ENCODE peak calls at places on chromosomes 6 and 20, in four cellular contexts. One of them, this sample, is unnamed.

GRCh38 chr20:45470262-45470931 is 844 bp downstream of the WFDC2 start:
- DNase-seq in spleen: no peak
- DNase-seq in natural killer cell: no peak
- DNase-seq in Calu3: peak; percentile 81
- DNase-seq in this sample: no peak

GRCh38 chr20:2746636-2747265 is 53.7 kb downstream of the CPXM1 start:
- DNase-seq in spleen: peak; percentile 29
- DNase-seq in natural killer cell: no peak
- DNase-seq in Calu3: no peak
- DNase-seq in this sample: no peak

GRCh38 chr6:13708679-13709261 is 2.9 kb downstream of the RANBP9 start:
- DNase-seq in natural killer cell: no peak
- DNase-seq in Calu3: no peak
- DNase-seq in spleen: no peak
- DNase-seq in this sample: no peak

GRCh38 chr6:36752886-36753506 is 55.4 kb downstream of the RAB44 start:
- DNase-seq in natural killer cell: no peak
- DNase-seq in Calu3: no peak
- DNase-seq in spleen: peak; percentile 83
- DNase-seq in this sample: peak; percentile 71

GRCh38 chr6:104784884-104785283 is 74.8 kb downstream of the HACE1 start:
- DNase-seq in natural killer cell: no peak
- DNase-seq in spleen: no peak
- DNase-seq in Calu3: no peak
- DNase-seq in this sample: no peak

GRCh38 chr6:159766923-159767322 is 5.1 kb downstream of the ACAT2 start:
- DNase-seq in spleen: no peak
- DNase-seq in Calu3: no peak
- DNase-seq in natural killer cell: no peak
- DNase-seq in this sample: no peak

GRCh38 chr6:112014483-112014882 is 39.4 kb upstream of the CCN6 start:
- DNase-seq in Calu3: no peak
- DNase-seq in natural killer cell: no peak
- DNase-seq in spleen: no peak
- DNase-seq in this sample: no peak

GRCh38 chr6:148611213-148611612 is 135.6 kb upstream of the UST start:
- DNase-seq in spleen: no peak
- DNase-seq in Calu3: no peak
- DNase-seq in natural killer cell: no peak
- DNase-seq in this sample: peak; percentile 88

GRCh38 chr20:37421060-37421639 is 75.2 kb downstream of the SRC start:
- DNase-seq in spleen: no peak
- DNase-seq in Calu3: no peak
- DNase-seq in natural killer cell: no peak
- DNase-seq in this sample: no peak

GRCh38 chr20:45833030-45833882 is at the start of gene SNX21:
- DNase-seq in natural killer cell: peak; percentile 31
- DNase-seq in spleen: peak; percentile 92
- DNase-seq in Calu3: peak; percentile 86
- DNase-seq in this sample: peak; percentile 70

GRCh38 chr6:2376429-2377355 is 131.3 kb upstream of the GMDS start:
- DNase-seq in natural killer cell: no peak
- DNase-seq in spleen: no peak
- DNase-seq in Calu3: no peak
- DNase-seq in this sample: no peak

GRCh38 chr20:8018928-8019177 is 708 bp downstream of the TMX4 start:
- DNase-seq in natural killer cell: no peak
- DNase-seq in Calu3: no peak
- DNase-seq in spleen: no peak
- DNase-seq in this sample: no peak

GRCh38 chr6:19664050-19664449 is 173.1 kb upstream of the ID4 start:
- DNase-seq in Calu3: no peak
- DNase-seq in spleen: no peak
- DNase-seq in natural killer cell: no peak
- DNase-seq in this sample: no peak

GRCh38 chr6:31729979-31730630 is 1.0 kb upstream of the DDAH2 start:
- DNase-seq in spleen: peak; percentile 94
- DNase-seq in natural killer cell: peak; percentile 75
- DNase-seq in Calu3: peak; percentile 93
- DNase-seq in this sample: peak; percentile 58

GRCh38 chr6:95693108-95693507 is 115.8 kb downstream of the MANEA start:
- DNase-seq in spleen: no peak
- DNase-seq in natural killer cell: no peak
- DNase-seq in Calu3: peak; percentile 7
- DNase-seq in this sample: no peak

GRCh38 chr6:29447670-29448069 is 8.6 kb downstream of the OR10C1 start:
- DNase-seq in spleen: no peak
- DNase-seq in natural killer cell: no peak
- DNase-seq in Calu3: no peak
- DNase-seq in this sample: no peak

GRCh38 chr6:40350193-40350941 is 236.8 kb downstream of the LRFN2 start:
- DNase-seq in Calu3: no peak
- DNase-seq in spleen: no peak
- DNase-seq in natural killer cell: peak; percentile 4
- DNase-seq in this sample: no peak

DNA sequence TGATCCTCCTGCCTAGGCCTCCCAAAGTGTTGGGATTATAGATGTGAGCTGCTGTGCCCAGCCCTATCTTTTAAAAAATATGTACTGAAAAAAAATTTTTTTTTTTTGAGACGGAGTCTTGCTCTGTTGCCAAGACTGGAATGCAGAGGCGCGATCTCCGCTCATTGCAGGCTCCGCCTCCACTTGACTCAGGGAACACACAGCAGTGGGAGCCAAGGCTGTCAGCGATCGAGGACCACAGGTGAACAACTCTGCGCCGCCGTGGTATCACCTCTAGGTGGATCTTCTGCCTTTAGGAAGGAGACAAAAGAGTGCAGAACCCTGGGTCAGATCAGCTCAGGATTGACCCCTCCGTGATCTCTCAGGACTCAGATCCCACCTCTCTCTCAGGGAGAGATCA is 13.7 kb downstream of the RAET1E start:
- DNase-seq in Calu3: no peak
- DNase-seq in spleen: no peak
- DNase-seq in natural killer cell: no peak
- DNase-seq in this sample: no peak
- TF ChIP-seq CTCF in Calu3: no peak
- TF ChIP-seq CTCF in spleen: no peak
- TF ChIP-seq CTCF in natural killer cell: no peak
- TF ChIP-seq CTCF in this sample: no peak

DNA sequence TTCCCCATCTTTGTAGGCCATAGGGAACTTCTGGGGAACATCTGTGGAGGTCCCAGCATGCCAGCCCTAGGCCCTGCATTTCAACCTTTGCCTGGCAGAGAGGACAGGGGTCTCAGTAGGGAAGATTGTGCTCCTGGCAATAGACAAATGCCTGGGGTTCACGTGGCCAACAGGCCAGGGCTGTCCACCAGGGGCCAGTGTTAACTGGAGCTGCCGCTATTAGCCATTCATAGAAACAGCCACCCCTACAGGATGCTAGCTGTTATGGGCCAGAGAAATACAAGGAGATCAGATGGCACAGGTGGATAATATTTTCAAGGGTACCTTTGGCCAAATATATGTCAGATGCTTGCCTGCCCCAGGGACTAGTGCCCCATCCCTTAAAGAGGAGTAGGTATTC is 932.9 kb downstream of the QKI start:
- DNase-seq in Calu3: no peak
- DNase-seq in natural killer cell: no peak
- DNase-seq in spleen: no peak
- DNase-seq in this sample: no peak
- TF ChIP-seq CTCF in Calu3: no peak
- TF ChIP-seq CTCF in natural killer cell: no peak
- TF ChIP-seq CTCF in spleen: no peak
- TF ChIP-seq CTCF in this sample: no peak

GRCh38 chr20:39112196-39112743 is 150.1 kb downstream of the DHX35 start:
- DNase-seq in Calu3: peak; percentile 80
- DNase-seq in natural killer cell: no peak
- DNase-seq in spleen: no peak
- DNase-seq in this sample: peak; percentile 19
- TF ChIP-seq CTCF in Calu3: peak; percentile 82
- TF ChIP-seq CTCF in natural killer cell: no peak
- TF ChIP-seq CTCF in spleen: peak; percentile 29
- TF ChIP-seq CTCF in this sample: peak; percentile 28

DNA sequence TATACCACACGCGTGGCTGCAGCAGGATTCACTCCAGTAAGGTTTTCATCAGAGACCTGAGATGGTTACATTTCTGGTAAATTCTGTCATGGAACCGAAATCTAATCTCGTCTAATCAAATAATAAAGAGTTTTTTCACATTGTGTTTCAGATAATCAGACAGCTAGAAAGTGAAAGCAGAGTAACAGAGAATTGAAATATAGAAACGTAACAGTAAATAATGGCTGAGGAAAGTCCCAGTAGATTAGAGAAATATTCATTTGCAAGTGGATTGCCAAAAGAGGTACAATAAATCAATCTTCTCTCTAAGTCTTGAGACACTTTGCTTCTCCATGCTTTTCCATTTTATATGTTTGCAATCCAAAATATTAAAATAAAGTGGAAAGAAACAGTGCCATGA is 42.4 kb downstream of the PKHD1 start:
- DNase-seq in natural killer cell: no peak
- DNase-seq in Calu3: no peak
- DNase-seq in spleen: no peak
- DNase-seq in this sample: no peak
- TF ChIP-seq CTCF in natural killer cell: no peak
- TF ChIP-seq CTCF in Calu3: no peak
- TF ChIP-seq CTCF in spleen: no peak
- TF ChIP-seq CTCF in this sample: no peak

GRCh38 chr6:43383021-43383667 is 13.7 kb upstream of the ZNF318 start:
- DNase-seq in natural killer cell: no peak
- DNase-seq in Calu3: no peak
- DNase-seq in spleen: no peak
- DNase-seq in this sample: no peak

GRCh38 chr6:43389713-43390265 is 20.3 kb upstream of the ZNF318 start:
- DNase-seq in spleen: no peak
- DNase-seq in Calu3: no peak
- DNase-seq in natural killer cell: no peak
- DNase-seq in this sample: no peak

GRCh38 chr6:43391448-43392031 is 22.1 kb upstream of the ZNF318 start:
- DNase-seq in Calu3: no peak
- DNase-seq in spleen: no peak
- DNase-seq in natural killer cell: peak; percentile 57
- DNase-seq in this sample: no peak

GRCh38 chr6:43386492-43386891 is 17.0 kb upstream of the ZNF318 start:
- DNase-seq in spleen: no peak
- DNase-seq in Calu3: no peak
- DNase-seq in natural killer cell: no peak
- DNase-seq in this sample: no peak
- TF ChIP-seq CTCF in spleen: no peak
- TF ChIP-seq CTCF in Calu3: no peak
- TF ChIP-seq CTCF in natural killer cell: peak; percentile 69
- TF ChIP-seq CTCF in this sample: no peak

GRCh38 chr6:113171882-113172281 is 685.3 kb upstream of the MARCKS start:
- DNase-seq in natural killer cell: no peak
- DNase-seq in spleen: no peak
- DNase-seq in Calu3: no peak
- DNase-seq in this sample: no peak

GRCh38 chr6:113169484-113169883 is 687.7 kb upstream of the MARCKS start:
- DNase-seq in spleen: no peak
- DNase-seq in Calu3: no peak
- DNase-seq in natural killer cell: no peak
- DNase-seq in this sample: no peak

GRCh38 chr6:113168057-113168456 is 689.1 kb upstream of the MARCKS start:
- DNase-seq in natural killer cell: no peak
- DNase-seq in Calu3: no peak
- DNase-seq in spleen: no peak
- DNase-seq in this sample: no peak

GRCh38 chr6:113172531-113172966 is 684.6 kb upstream of the MARCKS start:
- DNase-seq in spleen: no peak
- DNase-seq in natural killer cell: no peak
- DNase-seq in Calu3: no peak
- DNase-seq in this sample: no peak

GRCh38 chr6:113170454-113170853 is 686.7 kb upstream of the MARCKS start:
- DNase-seq in Calu3: no peak
- DNase-seq in natural killer cell: no peak
- DNase-seq in spleen: no peak
- DNase-seq in this sample: no peak
- TF ChIP-seq CTCF in Calu3: no peak
- TF ChIP-seq CTCF in natural killer cell: no peak
- TF ChIP-seq CTCF in spleen: no peak
- TF ChIP-seq CTCF in this sample: no peak

DNA sequence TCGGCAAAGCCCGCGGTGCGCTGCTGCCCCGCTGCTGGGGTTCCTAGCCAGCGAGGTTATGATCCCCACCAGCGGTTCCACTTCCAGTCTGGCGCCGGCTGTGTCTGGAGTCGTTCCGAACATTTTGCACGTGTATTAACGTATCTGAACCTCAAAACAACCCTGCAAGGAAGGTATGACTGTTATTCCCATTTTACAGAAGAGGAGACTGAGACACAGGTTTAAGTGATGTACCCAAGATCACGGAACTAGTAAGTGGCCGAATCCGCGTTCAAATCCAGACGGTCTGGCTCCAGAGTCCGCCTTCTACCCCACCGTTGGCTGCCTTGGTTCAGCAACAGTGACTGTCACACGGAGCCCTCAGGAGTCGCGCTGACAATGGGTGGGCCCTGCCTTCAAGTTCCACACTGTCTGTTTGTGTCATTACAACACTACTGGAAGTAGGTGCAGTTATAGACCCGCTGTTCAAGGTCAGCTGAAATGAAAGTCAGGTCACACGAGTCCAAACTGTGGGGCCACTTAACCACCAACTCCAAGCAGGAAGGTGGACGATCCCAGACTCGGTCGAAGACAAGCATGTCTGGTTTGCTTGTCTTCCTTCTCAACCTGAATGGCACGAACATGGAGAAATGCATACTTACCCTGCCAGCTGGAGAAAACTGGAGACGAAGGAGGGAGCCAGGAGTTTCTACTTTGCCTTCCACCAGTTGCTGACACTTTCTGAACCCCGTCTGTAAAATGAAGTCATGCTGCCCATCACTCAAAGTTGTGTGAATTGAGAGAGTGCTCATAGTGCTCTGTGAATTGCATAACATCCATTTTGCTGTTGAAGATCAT is 808 bp upstream of the SRXN1 start:
- DNase-seq in Calu3: no peak
- DNase-seq in spleen: no peak
- DNase-seq in natural killer cell: no peak
- DNase-seq in this sample: peak; percentile 20
- TF ChIP-seq CTCF in Calu3: no peak
- TF ChIP-seq CTCF in spleen: no peak
- TF ChIP-seq CTCF in natural killer cell: peak; percentile 23
- TF ChIP-seq CTCF in this sample: no peak

DNA sequence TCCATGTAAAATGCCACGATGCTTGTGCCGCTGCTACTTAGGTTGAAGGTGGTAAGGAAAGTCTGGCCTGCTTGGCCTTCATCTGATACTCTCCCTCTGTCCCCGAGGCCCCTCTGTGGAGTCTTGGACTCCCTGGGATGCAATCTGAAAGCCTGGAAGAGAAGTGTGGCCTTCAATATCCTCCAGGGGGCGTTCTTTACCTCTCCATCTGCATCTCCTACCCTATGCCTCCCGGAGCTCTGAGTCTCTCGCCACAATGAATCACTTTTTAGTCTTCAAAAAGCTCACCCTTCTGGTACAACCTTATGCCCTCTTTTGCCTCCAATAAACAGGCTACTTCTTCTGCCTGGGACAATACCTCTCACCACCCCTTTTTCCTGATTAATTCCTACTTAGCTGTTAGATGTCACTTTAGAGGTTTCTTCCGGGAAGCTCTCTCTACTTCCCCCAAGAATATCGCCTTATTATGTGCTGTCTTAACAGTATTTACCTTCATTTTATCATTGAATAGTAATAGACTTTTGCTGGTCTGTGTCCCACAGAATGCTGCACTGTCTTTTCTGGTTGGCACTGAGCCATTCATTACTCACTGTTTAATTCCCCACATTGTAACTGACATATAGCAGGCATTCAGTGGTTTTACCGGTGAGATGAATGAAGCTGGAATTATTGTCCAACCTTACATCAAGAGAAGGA is 13.9 kb upstream of the ATG5 start:
- DNase-seq in natural killer cell: no peak
- DNase-seq in Calu3: peak; percentile 70
- DNase-seq in spleen: no peak
- DNase-seq in this sample: no peak
- TF ChIP-seq CTCF in natural killer cell: peak; percentile 76
- TF ChIP-seq CTCF in Calu3: peak; percentile 75
- TF ChIP-seq CTCF in spleen: peak; percentile 78
- TF ChIP-seq CTCF in this sample: peak; percentile 36

This sample was measured in gastrocnemius medialis.